ENCODE peak calls at places on chromosomes 3 and 15, in six cellular contexts. One of them, this sample, is unnamed. For H3K4me1, the result is how much of the 10 kb centered on the place peaks cover.

GRCh38 chr3:195185574-195185973 is 85.4 kb downstream of the XXYLT1 start:
- DNase-seq in right cardiac atrium: no peak
- DNase-seq in CD8-positive, alpha-beta T cell: no peak
- DNase-seq in H9: no peak
- DNase-seq in tibial artery: no peak
- DNase-seq in A549: no peak
- DNase-seq in this sample: no peak

GRCh38 chr15:67146875-67147381 is 81.5 kb downstream of the SMAD3 start:
- DNase-seq in right cardiac atrium: no peak
- DNase-seq in CD8-positive, alpha-beta T cell: no peak
- DNase-seq in H9: no peak
- DNase-seq in tibial artery: no peak
- DNase-seq in A549: peak
- DNase-seq in this sample: peak

GRCh38 chr3:100100454-100100853 is 13.8 kb downstream of the FILIP1L start:
- DNase-seq in right cardiac atrium: no peak
- DNase-seq in CD8-positive, alpha-beta T cell: no peak
- DNase-seq in H9: no peak
- DNase-seq in tibial artery: no peak
- DNase-seq in A549: no peak
- DNase-seq in this sample: no peak

GRCh38 chr3:42191443-42191747 is 74.6 kb downstream of the CCK start:
- DNase-seq in right cardiac atrium: no peak
- DNase-seq in CD8-positive, alpha-beta T cell: no peak
- DNase-seq in H9: no peak
- DNase-seq in tibial artery: no peak
- DNase-seq in A549: no peak
- DNase-seq in this sample: no peak

GRCh38 chr3:173501941-173502489 is 104.5 kb downstream of the NLGN1 start:
- DNase-seq in right cardiac atrium: no peak
- DNase-seq in CD8-positive, alpha-beta T cell: no peak
- DNase-seq in H9: no peak
- DNase-seq in tibial artery: no peak
- DNase-seq in A549: no peak
- DNase-seq in this sample: no peak

GRCh38 chr3:136266468-136266867 is 16.3 kb downstream of the PCCB start:
- DNase-seq in right cardiac atrium: no peak
- DNase-seq in CD8-positive, alpha-beta T cell: no peak
- DNase-seq in H9: no peak
- DNase-seq in tibial artery: no peak
- DNase-seq in A549: peak
- DNase-seq in this sample: no peak

GRCh38 chr3:35936571-35936970 is 297.2 kb downstream of the ARPP21 start:
- DNase-seq in right cardiac atrium: no peak
- DNase-seq in CD8-positive, alpha-beta T cell: no peak
- DNase-seq in H9: no peak
- DNase-seq in tibial artery: no peak
- DNase-seq in A549: no peak
- DNase-seq in this sample: no peak

GRCh38 chr3:189267981-189268613 is 96.3 kb downstream of the TPRG1 start:
- DNase-seq in right cardiac atrium: no peak
- DNase-seq in CD8-positive, alpha-beta T cell: no peak
- DNase-seq in H9: peak
- DNase-seq in tibial artery: no peak
- DNase-seq in A549: peak
- DNase-seq in this sample: no peak

GRCh38 chr15:41944313-41944940 is 27.9 kb downstream of the EHD4 start:
- DNase-seq in right cardiac atrium: peak
- DNase-seq in CD8-positive, alpha-beta T cell: no peak
- DNase-seq in H9: no peak
- DNase-seq in tibial artery: peak
- DNase-seq in A549: peak
- DNase-seq in this sample: peak

GRCh38 chr3:17387108-17387507 is 355.3 kb downstream of the TBC1D5 start:
- DNase-seq in right cardiac atrium: no peak
- DNase-seq in CD8-positive, alpha-beta T cell: no peak
- DNase-seq in H9: no peak
- DNase-seq in tibial artery: no peak
- DNase-seq in A549: no peak
- DNase-seq in this sample: no peak
- H3K4me1 ChIP-seq in right cardiac atrium: under half
- H3K4me1 ChIP-seq in CD8-positive, alpha-beta T cell: under half
- H3K4me1 ChIP-seq in H9: under half
- H3K4me1 ChIP-seq in tibial artery: under half
- H3K4me1 ChIP-seq in A549: under half
- H3K4me1 ChIP-seq in this sample: under half

DNA sequence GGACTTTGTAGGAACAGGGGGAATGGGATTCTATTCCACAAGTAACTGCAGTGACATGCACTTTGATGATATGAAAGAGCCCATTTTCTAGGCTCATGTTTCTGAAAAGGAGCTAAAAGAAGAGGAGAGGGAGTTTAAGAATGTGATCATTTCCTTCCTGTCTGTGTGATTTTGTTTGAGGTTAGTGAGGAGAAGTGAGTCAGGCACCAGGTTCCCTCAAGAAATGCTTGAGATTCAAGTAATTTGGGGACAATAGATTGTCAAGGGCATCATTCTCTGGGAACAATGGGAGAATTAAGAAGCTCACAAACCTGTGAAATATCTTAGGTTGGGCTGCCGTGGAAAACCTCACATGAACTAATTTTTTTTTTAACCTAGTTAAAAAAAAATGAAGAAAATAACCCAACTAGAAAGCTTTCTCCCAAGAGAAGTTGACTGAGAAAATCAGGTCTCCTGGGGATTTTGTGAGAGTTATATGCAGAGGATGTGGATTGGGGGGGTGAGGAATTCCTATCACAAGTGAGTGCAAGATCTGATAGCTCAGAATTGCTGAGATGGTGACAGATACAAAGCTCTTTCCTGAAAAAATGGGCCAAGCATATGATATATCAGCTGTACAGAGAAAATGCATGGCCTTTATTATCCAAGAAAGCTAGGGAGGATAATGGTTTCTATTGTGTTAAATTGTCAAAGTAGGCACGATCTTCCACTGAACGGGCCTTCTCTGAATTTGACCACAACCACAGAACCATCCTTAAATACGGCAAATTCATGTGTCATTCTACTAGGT is 203.3 kb downstream of the FEZF2 start:
- DNase-seq in right cardiac atrium: no peak
- DNase-seq in CD8-positive, alpha-beta T cell: no peak
- DNase-seq in H9: no peak
- DNase-seq in tibial artery: no peak
- DNase-seq in A549: no peak
- DNase-seq in this sample: no peak
- H3K4me1 ChIP-seq in right cardiac atrium: under half
- H3K4me1 ChIP-seq in CD8-positive, alpha-beta T cell: under half
- H3K4me1 ChIP-seq in H9: under half
- H3K4me1 ChIP-seq in tibial artery: under half
- H3K4me1 ChIP-seq in A549: under half
- H3K4me1 ChIP-seq in this sample: under half

GRCh38 chr3:52299815-52300611 is 12.4 kb downstream of the GLYCTK start:
- DNase-seq in right cardiac atrium: peak
- DNase-seq in CD8-positive, alpha-beta T cell: no peak
- DNase-seq in H9: peak
- DNase-seq in tibial artery: no peak
- DNase-seq in A549: peak
- DNase-seq in this sample: peak

GRCh38 chr3:52298147-52299098 is 10.8 kb downstream of the GLYCTK start:
- DNase-seq in right cardiac atrium: no peak
- DNase-seq in CD8-positive, alpha-beta T cell: no peak
- DNase-seq in H9: peak
- DNase-seq in tibial artery: no peak
- DNase-seq in A549: no peak
- DNase-seq in this sample: no peak

GRCh38 chr3:52301042-52301441 is 13.4 kb downstream of the GLYCTK start:
- DNase-seq in right cardiac atrium: no peak
- DNase-seq in CD8-positive, alpha-beta T cell: no peak
- DNase-seq in H9: no peak
- DNase-seq in tibial artery: no peak
- DNase-seq in A549: no peak
- DNase-seq in this sample: no peak

GRCh38 chr3:52297242-52298146 is 9.9 kb downstream of the GLYCTK start:
- DNase-seq in right cardiac atrium: no peak
- DNase-seq in CD8-positive, alpha-beta T cell: no peak
- DNase-seq in H9: no peak
- DNase-seq in tibial artery: no peak
- DNase-seq in A549: no peak
- DNase-seq in this sample: no peak

GRCh38 chr3:52299247-52299657 is 11.6 kb downstream of the GLYCTK start:
- DNase-seq in right cardiac atrium: no peak
- DNase-seq in CD8-positive, alpha-beta T cell: no peak
- DNase-seq in H9: no peak
- DNase-seq in tibial artery: no peak
- DNase-seq in A549: no peak
- DNase-seq in this sample: no peak
- H3K4me1 ChIP-seq in right cardiac atrium: under half
- H3K4me1 ChIP-seq in CD8-positive, alpha-beta T cell: under half
- H3K4me1 ChIP-seq in H9: under half
- H3K4me1 ChIP-seq in tibial artery: under half
- H3K4me1 ChIP-seq in A549: under half
- H3K4me1 ChIP-seq in this sample: under half

DNA sequence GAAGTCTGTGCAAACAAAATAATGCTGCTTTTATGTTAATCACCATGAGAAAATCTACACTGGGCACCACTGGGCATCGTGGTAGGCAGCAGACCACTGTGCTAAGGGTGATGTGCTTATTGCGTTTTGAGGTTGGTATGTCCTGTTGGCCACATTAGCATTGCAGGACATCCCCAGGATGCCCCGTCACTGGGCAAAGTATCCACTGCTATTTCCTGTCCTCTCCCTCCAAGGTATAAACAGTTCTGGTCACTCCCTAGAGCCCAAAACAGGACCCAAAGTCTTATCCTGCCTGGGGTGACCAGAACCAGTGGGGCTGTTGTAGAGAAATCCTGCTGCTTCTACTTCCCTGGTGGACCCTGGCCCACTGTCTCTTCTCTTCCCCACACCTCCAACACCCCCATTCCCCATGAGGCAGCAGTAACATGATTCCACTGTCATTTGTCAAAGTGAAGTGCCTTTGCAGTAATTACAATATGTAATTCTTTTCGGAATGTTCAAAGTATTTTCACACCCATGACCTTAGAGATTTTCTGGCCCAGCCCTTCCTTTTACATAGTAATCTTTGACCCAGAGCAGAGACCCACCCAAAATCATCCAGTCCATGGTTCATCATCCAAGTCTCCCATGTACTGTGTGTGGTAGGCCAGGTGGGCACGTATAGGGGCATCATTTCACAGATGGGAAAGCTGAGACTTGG is 284.4 kb upstream of the ROPN1 start:
- DNase-seq in right cardiac atrium: no peak
- DNase-seq in CD8-positive, alpha-beta T cell: no peak
- DNase-seq in H9: no peak
- DNase-seq in tibial artery: no peak
- DNase-seq in A549: no peak
- DNase-seq in this sample: no peak
- H3K4me1 ChIP-seq in right cardiac atrium: under half
- H3K4me1 ChIP-seq in CD8-positive, alpha-beta T cell: under half
- H3K4me1 ChIP-seq in H9: under half
- H3K4me1 ChIP-seq in tibial artery: under half
- H3K4me1 ChIP-seq in A549: under half
- H3K4me1 ChIP-seq in this sample: under half

This sample was measured in SJCRH30.